ENCODE peak calls at places on chromosome 1, in four cellular contexts. O, Z, L and E are unnamed samples.

GRCh38 chr1:56531624-56532358 is 47.6 kb downstream of the PLPP3 start:
- DNase-seq in Z (no peak), O (no peak), L (no peak), E (no peak)

GRCh38 chr1:175400811-175401210 is 208.2 kb upstream of the KIAA0040 start:
- DNase-seq in L (no peak), O (no peak), Z (no peak), E (no peak)

GRCh38 chr1:17586172-17586963 is 46.9 kb downstream of the ARHGEF10L start:
- DNase-seq in O (peak), Z (peak), L (peak), E (no peak)

GRCh38 chr1:21337931-21338567 is 47.8 kb upstream of the ECE1 start:
- DNase-seq in O (no peak), Z (peak), L (no peak), E (peak)

GRCh38 chr1:219293440-219293839 is 119.8 kb downstream of the LYPLAL1 start:
- DNase-seq in L (no peak), O (no peak), Z (no peak), E (no peak)

GRCh38 chr1:210123924-210124589 is 108.5 kb upstream of the SERTAD4 start:
- DNase-seq in Z (no peak), O (peak), L (no peak), E (no peak)

GRCh38 chr1:52365091-52365745 is 787 bp downstream of the CC2D1B start:
- DNase-seq in L (peak), O (peak), Z (peak), E (peak)

GRCh38 chr1:17441265-17441992 is 2.0 kb upstream of the RCC2 start:
- DNase-seq in L (no peak), Z (no peak), O (peak), E (no peak)

GRCh38 chr1:77636864-77637263 is 45.6 kb downstream of the ZZZ3 start:
- DNase-seq in L (no peak), O (no peak), Z (no peak), E (no peak)

GRCh38 chr1:38690790-38691189 is 168.8 kb downstream of the RRAGC start:
- DNase-seq in O (peak), Z (no peak), L (no peak), E (no peak)
- TF ChIP-seq CTCF in O (no peak), Z (no peak), L (no peak), E (no peak)

GRCh38 chr1:65510961-65511360 is 90.5 kb downstream of the LEPR start:
- DNase-seq in O (no peak), Z (no peak), L (no peak), E (no peak)
- H3K27ac ChIP-seq in O (no peak), Z (no peak), L (no peak), E (no peak)

DNA sequence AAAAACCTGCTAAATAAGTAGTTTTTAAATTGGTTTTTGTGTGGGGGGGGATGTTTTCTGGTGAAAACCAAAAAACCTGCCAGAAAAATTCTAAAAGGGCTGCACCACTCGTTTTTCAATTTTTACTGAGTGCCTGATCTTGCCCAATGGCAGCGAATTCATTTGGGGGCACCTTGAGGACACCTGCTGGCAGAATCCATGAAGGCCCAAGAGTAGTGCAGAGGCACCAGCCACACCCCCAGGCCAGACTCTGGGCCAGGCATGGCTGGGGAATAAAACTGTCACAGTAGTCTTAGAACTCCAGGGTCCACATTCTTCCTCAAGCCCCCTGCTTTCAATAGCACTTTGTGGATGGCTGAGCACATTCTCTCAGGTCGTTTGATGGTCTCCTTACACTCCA is 50.3 kb downstream of the GLIS1 start:
- DNase-seq in L (no peak), O (no peak), Z (no peak), E (no peak)
- TF ChIP-seq CTCF in L (no peak), O (peak), Z (no peak), E (no peak)

DNA sequence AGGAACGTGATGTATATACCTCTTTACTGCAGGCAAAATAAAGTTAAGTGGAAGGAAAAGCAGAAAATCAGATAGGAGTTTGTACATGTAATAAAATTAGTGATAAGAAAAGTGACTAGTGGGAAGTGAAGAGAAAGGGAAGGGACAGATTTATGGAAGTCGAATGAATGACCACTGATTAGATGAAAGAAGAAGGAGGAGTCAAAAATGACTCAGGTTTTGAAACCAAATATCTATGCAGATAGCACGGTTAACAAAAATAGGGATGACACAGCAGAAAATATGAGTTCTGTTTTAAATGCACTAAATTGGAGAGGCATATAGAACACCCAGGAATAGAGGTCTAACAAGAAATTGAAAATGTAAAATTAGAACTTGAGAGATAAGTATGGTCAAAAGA is 128.0 kb downstream of the HMCN1 start:
- DNase-seq in L (no peak), Z (no peak), O (no peak), E (no peak)
- H3K27ac ChIP-seq in L (no peak), Z (no peak), O (no peak), E (no peak)

GRCh38 chr1:41712687-41713086 is 206.0 kb downstream of the HIVEP3 start:
- DNase-seq in Z (no peak), O (no peak), L (no peak), E (peak)
- TF ChIP-seq CTCF in Z (no peak), O (no peak), L (no peak), E (no peak)